ENCODE peak calls at places on chromosome 13, in four cellular contexts. K is A549, A is SK-N-SH, G is HepG2. L is an unnamed sample.

GRCh38 chr13:27960362-27961226 is 8.5 kb downstream of the CDX2 start:
- DNase-seq in K (peak; percentile 87), A (peak; percentile 61), G (peak; percentile 97), L (peak; percentile 93)

GRCh38 chr13:104320446-104320845 is 1254.2 kb upstream of the SLC10A2 start:
- DNase-seq in K (no peak), A (no peak), G (no peak), L (no peak)

GRCh38 chr13:72850959-72851677 is 69.2 kb downstream of the PIBF1 start:
- DNase-seq in K (no peak), A (peak; percentile 70), G (no peak), L (no peak)

GRCh38 chr13:27605610-27606200 is 14.6 kb downstream of the LNX2 start:
- DNase-seq in K (no peak), A (no peak), G (no peak), L (no peak)

GRCh38 chr13:30998548-30999140 is 66.2 kb downstream of the TEX26 start:
- DNase-seq in K (no peak), A (peak; percentile 77), G (no peak), L (no peak)

GRCh38 chr13:40170982-40171381 is 495.5 kb downstream of the FOXO1 start:
- DNase-seq in K (no peak), A (no peak), G (no peak), L (no peak)

GRCh38 chr13:39448831-39449230 is 154.2 kb downstream of the LHFPL6 start:
- DNase-seq in K (no peak), A (no peak), G (no peak), L (no peak)

GRCh38 chr13:44768775-44769578 is 192.8 kb upstream of the TSC22D1 start:
- DNase-seq in K (no peak), A (no peak), G (no peak), L (no peak)

GRCh38 chr13:26010487-26011207 is 41.2 kb downstream of the SHISA2 start:
- DNase-seq in K (no peak), A (no peak), G (no peak), L (no peak)

GRCh38 chr13:79933389-79933788 is 407.5 kb downstream of the SPRY2 start:
- DNase-seq in K (no peak), A (no peak), G (no peak), L (no peak)

GRCh38 chr13:31625115-31625514 is 114.2 kb upstream of the RXFP2 start:
- DNase-seq in K (no peak), A (no peak), G (no peak), L (no peak)

GRCh38 chr13:34076943-34077703 is 259.2 kb downstream of the RFC3 start:
- DNase-seq in K (peak; percentile 36), A (peak; percentile 35), G (peak; percentile 16), L (peak; percentile 8)

GRCh38 chr13:73598021-73598712 is 536.0 kb downstream of the KLF12 start:
- DNase-seq in K (peak; percentile 81), A (no peak), G (no peak), L (no peak)

GRCh38 chr13:49859568-49859967 is 67.1 kb upstream of the KPNA3 start:
- DNase-seq in K (peak; percentile 85), A (no peak), G (peak; percentile 72), L (no peak)

GRCh38 chr13:49855930-49856329 is 63.4 kb upstream of the KPNA3 start:
- DNase-seq in K (no peak), A (no peak), G (peak; percentile 76), L (no peak)

GRCh38 chr13:49853535-49853934 is 61.1 kb upstream of the KPNA3 start:
- DNase-seq in K (no peak), A (no peak), G (no peak), L (no peak)

GRCh38 chr13:49858183-49858856 is 65.8 kb upstream of the KPNA3 start:
- DNase-seq in K (peak; percentile 93), A (no peak), G (peak; percentile 95), L (no peak)
- TF ChIP-seq MAX in K (peak; percentile 35), A (peak; percentile 19), G (peak; percentile 27), L (no peak)

DNA sequence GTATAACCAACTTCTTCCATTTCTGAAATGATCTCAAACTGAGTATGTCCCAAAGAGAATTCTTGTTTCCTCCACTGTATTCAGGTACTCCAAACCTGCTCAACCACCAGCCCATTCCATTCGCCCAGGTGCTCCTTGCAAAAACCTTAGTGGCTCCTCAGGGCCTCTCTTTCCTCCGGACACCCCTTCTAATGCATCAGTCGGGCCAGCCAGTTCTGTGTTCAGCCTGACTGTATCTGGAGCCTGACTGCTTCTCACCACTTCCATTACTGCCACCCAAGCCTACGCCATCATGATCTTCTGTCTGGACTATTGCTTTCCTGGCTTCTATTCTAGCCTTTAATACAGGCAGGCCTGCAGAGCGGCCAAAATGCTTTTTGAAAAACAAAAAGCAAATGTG is 1.5 kb downstream of the PHF11 start:
- DNase-seq in K (no peak), A (no peak), G (no peak), L (no peak)
- H3K4me3 ChIP-seq in K (no peak overlapping the region), A (no peak overlapping the region), G (no peak overlapping the region), L (no peak overlapping the region)

DNA sequence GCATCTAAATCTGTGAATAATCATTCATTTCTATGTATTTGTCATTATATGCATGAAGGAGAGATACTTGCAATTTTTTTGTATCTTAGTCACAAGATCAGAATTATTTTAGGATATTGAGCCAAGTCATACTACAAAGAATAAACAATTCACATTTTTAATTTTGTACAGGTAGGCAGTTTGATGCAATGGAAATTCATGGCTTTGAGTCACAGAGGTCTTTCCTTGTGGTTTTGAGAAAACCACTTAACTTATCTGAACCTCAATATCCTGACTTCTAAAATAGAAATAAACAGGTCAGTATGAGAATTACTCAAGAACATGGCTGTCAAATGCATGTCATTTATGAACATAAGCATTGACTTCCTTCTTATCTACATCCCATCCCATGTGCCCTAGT is 221.4 kb upstream of the SLC10A2 start:
- DNase-seq in K (no peak), A (no peak), G (no peak), L (no peak)
- TF ChIP-seq MAX in K (no peak), A (no peak), G (no peak), L (no peak)

GRCh38 chr13:111184685-111185401 is 69.7 kb downstream of the ARHGEF7 start:
- DNase-seq in K (no peak), A (no peak), G (no peak), L (peak; percentile 83)

GRCh38 chr13:111187879-111188643 is 73.0 kb downstream of the ARHGEF7 start:
- DNase-seq in K (no peak), A (no peak), G (no peak), L (peak; percentile 61)

GRCh38 chr13:111183087-111183645 is 68.1 kb downstream of the ARHGEF7 start:
- DNase-seq in K (no peak), A (no peak), G (no peak), L (no peak)

GRCh38 chr13:111183959-111184684 is 69.0 kb downstream of the ARHGEF7 start:
- DNase-seq in K (no peak), A (no peak), G (no peak), L (no peak)

GRCh38 chr13:111186305-111186930 is 71.3 kb downstream of the ARHGEF7 start:
- DNase-seq in K (no peak), A (no peak), G (no peak), L (no peak)
- H3K4me3 ChIP-seq in K (no peak overlapping the region), A (no peak overlapping the region), G (no peak overlapping the region), L (no peak overlapping the region)

GRCh38 chr13:24893863-24894262 is 129.9 kb downstream of the RNF17 start:
- DNase-seq in K (no peak), A (peak; percentile 36), G (no peak), L (no peak)

GRCh38 chr13:24892844-24893243 is 128.9 kb downstream of the RNF17 start:
- DNase-seq in K (no peak), A (no peak), G (no peak), L (no peak)

GRCh38 chr13:24891476-24892108 is 127.6 kb downstream of the RNF17 start:
- DNase-seq in K (no peak), A (no peak), G (no peak), L (no peak)

GRCh38 chr13:24894277-24894971 is 130.5 kb downstream of the RNF17 start:
- DNase-seq in K (no peak), A (no peak), G (no peak), L (no peak)

DNA sequence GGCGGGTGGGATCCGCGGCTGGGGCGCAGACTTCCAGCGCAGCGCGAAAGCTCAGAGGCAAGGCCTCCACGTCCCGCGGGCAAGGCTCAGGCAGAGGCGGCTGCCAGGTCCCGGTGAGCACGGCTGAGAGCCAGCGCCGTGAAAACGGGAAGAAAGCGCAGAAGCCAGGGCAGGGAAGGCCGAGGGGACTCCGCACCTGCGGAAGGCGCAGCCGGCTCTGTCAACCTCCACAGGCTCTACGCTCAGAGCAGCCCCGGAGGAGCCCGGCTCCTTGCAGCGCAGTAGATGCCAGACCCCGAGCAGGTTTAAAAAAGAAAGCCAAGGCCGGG is 131.0 kb downstream of the RNF17 start:
- DNase-seq in K (no peak), A (no peak), G (no peak), L (no peak)
- TF ChIP-seq MAX in K (no peak), A (no peak), G (no peak), L (no peak)

GRCh38 chr13:113291997-113292862 is 4.8 kb upstream of the LAMP1 start:
- DNase-seq in K (no peak), A (peak; percentile 42), G (no peak), L (peak; percentile 65)
- H3K4me3 ChIP-seq in K (no peak overlapping the region), A (peak overlapping the region; percentile 47), G (peak overlapping the region; percentile 40), L (peak overlapping the region; percentile 53)

DNA sequence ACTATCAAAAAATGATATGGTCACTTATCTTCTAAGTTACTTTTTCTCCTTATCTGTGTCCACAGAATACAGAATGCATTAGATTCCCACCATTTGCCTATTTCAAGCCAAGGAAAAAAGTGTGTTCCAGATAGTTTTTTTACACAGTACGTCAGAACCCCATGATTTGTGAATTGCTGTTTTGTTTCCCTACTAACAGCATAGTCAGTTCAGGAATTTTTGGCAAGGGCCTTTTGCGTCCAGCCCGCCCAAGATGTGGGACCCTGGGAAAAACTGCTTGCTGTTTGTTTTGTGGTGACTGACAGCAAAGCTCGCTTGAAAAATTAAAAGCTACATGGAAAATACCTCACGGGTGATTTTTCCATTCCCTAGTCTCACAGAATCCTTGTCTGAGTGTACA is 20.4 kb upstream of the FAM216B start:
- DNase-seq in K (no peak), A (no peak), G (no peak), L (no peak)
- TF ChIP-seq MAX in K (no peak), A (no peak), G (no peak), L (no peak)

GRCh38 chr13:36343766-36344165 is 2.4 kb downstream of the SPART start:
- DNase-seq in K (no peak), A (no peak), G (no peak), L (peak; percentile 32)
- H3K4me3 ChIP-seq in K (no peak overlapping the region), A (no peak overlapping the region), G (no peak overlapping the region), L (peak overlapping the region; percentile 93)

GRCh38 chr13:48066310-48066989 is 28.5 kb downstream of the MED4 start:
- DNase-seq in K (peak; percentile 20), A (no peak), G (peak; percentile 47), L (peak; percentile 38)
- TF ChIP-seq MAX in K (no peak), A (no peak), G (no peak), L (no peak)

L was measured in NB4.